ENCODE peak calls at places on chromosomes 12 and 14, in five cellular contexts. One of them, this sample, is unnamed.

GRCh38 chr12:129163861-129164260 is 310.6 kb downstream of the GLT1D1 start:
- DNase-seq in NCI-H2107: no peak
- DNase-seq in LoVo: no peak
- DNase-seq in astrocyte of the spinal cord: no peak
- DNase-seq in activated T-helper 1 cell treated with anti-CD3 and anti-CD28 coated beads, Interleukin-12 subunit alpha, Interleukin-12 subunit beta, Interleukin-2, Interleukin-4 antibody, amounts not matched to agents 30 ng/mL and 10 ng/mL and 1 ng/mL, durations not matched to agents 14 hours and 24 hours and 36 hours: no peak
- DNase-seq in this sample: no peak

GRCh38 chr12:118635276-118635675 is 258.9 kb downstream of the SUDS3 start:
- DNase-seq in NCI-H2107: no peak
- DNase-seq in activated T-helper 1 cell treated with anti-CD3 and anti-CD28 coated beads, Interleukin-12 subunit alpha, Interleukin-12 subunit beta, Interleukin-2, Interleukin-4 antibody, amounts not matched to agents 30 ng/mL and 10 ng/mL and 1 ng/mL, durations not matched to agents 14 hours and 24 hours and 36 hours: no peak
- DNase-seq in astrocyte of the spinal cord: no peak
- DNase-seq in LoVo: no peak
- DNase-seq in this sample: no peak

GRCh38 chr14:102826751-102827675 is 49.8 kb downstream of the TRAF3 start:
- DNase-seq in LoVo: no peak
- DNase-seq in activated T-helper 1 cell treated with anti-CD3 and anti-CD28 coated beads, Interleukin-12 subunit alpha, Interleukin-12 subunit beta, Interleukin-2, Interleukin-4 antibody, amounts not matched to agents 30 ng/mL and 10 ng/mL and 1 ng/mL, durations not matched to agents 14 hours and 24 hours and 36 hours: no peak
- DNase-seq in astrocyte of the spinal cord: no peak
- DNase-seq in NCI-H2107: no peak
- DNase-seq in this sample: no peak

GRCh38 chr14:89399594-89400068 is 17.4 kb downstream of the FOXN3 start:
- DNase-seq in NCI-H2107: no peak
- DNase-seq in activated T-helper 1 cell treated with anti-CD3 and anti-CD28 coated beads, Interleukin-12 subunit alpha, Interleukin-12 subunit beta, Interleukin-2, Interleukin-4 antibody, amounts not matched to agents 30 ng/mL and 10 ng/mL and 1 ng/mL, durations not matched to agents 14 hours and 24 hours and 36 hours: no peak
- DNase-seq in astrocyte of the spinal cord: peak
- DNase-seq in LoVo: no peak
- DNase-seq in this sample: no peak

GRCh38 chr14:59565112-59565511 is 11.5 kb downstream of the CCDC175 start:
- DNase-seq in astrocyte of the spinal cord: no peak
- DNase-seq in activated T-helper 1 cell treated with anti-CD3 and anti-CD28 coated beads, Interleukin-12 subunit alpha, Interleukin-12 subunit beta, Interleukin-2, Interleukin-4 antibody, amounts not matched to agents 30 ng/mL and 10 ng/mL and 1 ng/mL, durations not matched to agents 14 hours and 24 hours and 36 hours: no peak
- DNase-seq in NCI-H2107: no peak
- DNase-seq in LoVo: peak
- DNase-seq in this sample: no peak

GRCh38 chr12:65300679-65301349 is 22.3 kb downstream of the MSRB3 start:
- DNase-seq in NCI-H2107: no peak
- DNase-seq in astrocyte of the spinal cord: no peak
- DNase-seq in LoVo: peak
- DNase-seq in activated T-helper 1 cell treated with anti-CD3 and anti-CD28 coated beads, Interleukin-12 subunit alpha, Interleukin-12 subunit beta, Interleukin-2, Interleukin-4 antibody, amounts not matched to agents 30 ng/mL and 10 ng/mL and 1 ng/mL, durations not matched to agents 14 hours and 24 hours and 36 hours: no peak
- DNase-seq in this sample: no peak

GRCh38 chr12:74980510-74980909 is 229.1 kb downstream of the KCNC2 start:
- DNase-seq in activated T-helper 1 cell treated with anti-CD3 and anti-CD28 coated beads, Interleukin-12 subunit alpha, Interleukin-12 subunit beta, Interleukin-2, Interleukin-4 antibody, amounts not matched to agents 30 ng/mL and 10 ng/mL and 1 ng/mL, durations not matched to agents 14 hours and 24 hours and 36 hours: no peak
- DNase-seq in LoVo: peak
- DNase-seq in astrocyte of the spinal cord: no peak
- DNase-seq in NCI-H2107: no peak
- DNase-seq in this sample: no peak

GRCh38 chr14:44897844-44898151 is 63.9 kb downstream of the KLHL28 start:
- DNase-seq in activated T-helper 1 cell treated with anti-CD3 and anti-CD28 coated beads, Interleukin-12 subunit alpha, Interleukin-12 subunit beta, Interleukin-2, Interleukin-4 antibody, amounts not matched to agents 30 ng/mL and 10 ng/mL and 1 ng/mL, durations not matched to agents 14 hours and 24 hours and 36 hours: no peak
- DNase-seq in NCI-H2107: no peak
- DNase-seq in astrocyte of the spinal cord: peak
- DNase-seq in LoVo: no peak
- DNase-seq in this sample: no peak

GRCh38 chr14:95876769-95877490 is at the start of gene TUNAR:
- DNase-seq in NCI-H2107: no peak
- DNase-seq in LoVo: no peak
- DNase-seq in astrocyte of the spinal cord: no peak
- DNase-seq in activated T-helper 1 cell treated with anti-CD3 and anti-CD28 coated beads, Interleukin-12 subunit alpha, Interleukin-12 subunit beta, Interleukin-2, Interleukin-4 antibody, amounts not matched to agents 30 ng/mL and 10 ng/mL and 1 ng/mL, durations not matched to agents 14 hours and 24 hours and 36 hours: no peak
- DNase-seq in this sample: no peak

GRCh38 chr12:106130474-106131113 is 8.2 kb downstream of the NUAK1 start:
- DNase-seq in NCI-H2107: no peak
- DNase-seq in LoVo: no peak
- DNase-seq in astrocyte of the spinal cord: no peak
- DNase-seq in activated T-helper 1 cell treated with anti-CD3 and anti-CD28 coated beads, Interleukin-12 subunit alpha, Interleukin-12 subunit beta, Interleukin-2, Interleukin-4 antibody, amounts not matched to agents 30 ng/mL and 10 ng/mL and 1 ng/mL, durations not matched to agents 14 hours and 24 hours and 36 hours: no peak
- DNase-seq in this sample: no peak

GRCh38 chr12:111638576-111638975 is 39.5 kb upstream of the ATXN2 start:
- DNase-seq in activated T-helper 1 cell treated with anti-CD3 and anti-CD28 coated beads, Interleukin-12 subunit alpha, Interleukin-12 subunit beta, Interleukin-2, Interleukin-4 antibody, amounts not matched to agents 30 ng/mL and 10 ng/mL and 1 ng/mL, durations not matched to agents 14 hours and 24 hours and 36 hours: no peak
- DNase-seq in LoVo: no peak
- DNase-seq in NCI-H2107: no peak
- DNase-seq in astrocyte of the spinal cord: peak
- DNase-seq in this sample: no peak

GRCh38 chr14:99427632-99428315 is 52.9 kb downstream of the SETD3 start:
- DNase-seq in NCI-H2107: no peak
- DNase-seq in LoVo: no peak
- DNase-seq in activated T-helper 1 cell treated with anti-CD3 and anti-CD28 coated beads, Interleukin-12 subunit alpha, Interleukin-12 subunit beta, Interleukin-2, Interleukin-4 antibody, amounts not matched to agents 30 ng/mL and 10 ng/mL and 1 ng/mL, durations not matched to agents 14 hours and 24 hours and 36 hours: no peak
- DNase-seq in astrocyte of the spinal cord: peak
- DNase-seq in this sample: no peak

GRCh38 chr14:68563256-68564131 is 229.4 kb downstream of the ZFP36L1 start:
- DNase-seq in LoVo: no peak
- DNase-seq in astrocyte of the spinal cord: no peak
- DNase-seq in activated T-helper 1 cell treated with anti-CD3 and anti-CD28 coated beads, Interleukin-12 subunit alpha, Interleukin-12 subunit beta, Interleukin-2, Interleukin-4 antibody, amounts not matched to agents 30 ng/mL and 10 ng/mL and 1 ng/mL, durations not matched to agents 14 hours and 24 hours and 36 hours: no peak
- DNase-seq in NCI-H2107: no peak
- DNase-seq in this sample: no peak

GRCh38 chr12:66776974-66777373 is 98.1 kb upstream of the GRIP1 start:
- DNase-seq in activated T-helper 1 cell treated with anti-CD3 and anti-CD28 coated beads, Interleukin-12 subunit alpha, Interleukin-12 subunit beta, Interleukin-2, Interleukin-4 antibody, amounts not matched to agents 30 ng/mL and 10 ng/mL and 1 ng/mL, durations not matched to agents 14 hours and 24 hours and 36 hours: peak
- DNase-seq in NCI-H2107: no peak
- DNase-seq in astrocyte of the spinal cord: no peak
- DNase-seq in LoVo: no peak
- DNase-seq in this sample: no peak

GRCh38 chr14:95184413-95184790 is 27.1 kb upstream of the DICER1 start:
- DNase-seq in LoVo: no peak
- DNase-seq in NCI-H2107: no peak
- DNase-seq in astrocyte of the spinal cord: no peak
- DNase-seq in activated T-helper 1 cell treated with anti-CD3 and anti-CD28 coated beads, Interleukin-12 subunit alpha, Interleukin-12 subunit beta, Interleukin-2, Interleukin-4 antibody, amounts not matched to agents 30 ng/mL and 10 ng/mL and 1 ng/mL, durations not matched to agents 14 hours and 24 hours and 36 hours: no peak
- DNase-seq in this sample: no peak

GRCh38 chr12:45184145-45184958 is 31.5 kb upstream of the ANO6 start:
- DNase-seq in NCI-H2107: no peak
- DNase-seq in LoVo: no peak
- DNase-seq in astrocyte of the spinal cord: no peak
- DNase-seq in activated T-helper 1 cell treated with anti-CD3 and anti-CD28 coated beads, Interleukin-12 subunit alpha, Interleukin-12 subunit beta, Interleukin-2, Interleukin-4 antibody, amounts not matched to agents 30 ng/mL and 10 ng/mL and 1 ng/mL, durations not matched to agents 14 hours and 24 hours and 36 hours: no peak
- DNase-seq in this sample: no peak

GRCh38 chr12:121961195-121961879 is 42.9 kb downstream of the CFAP251 start:
- DNase-seq in activated T-helper 1 cell treated with anti-CD3 and anti-CD28 coated beads, Interleukin-12 subunit alpha, Interleukin-12 subunit beta, Interleukin-2, Interleukin-4 antibody, amounts not matched to agents 30 ng/mL and 10 ng/mL and 1 ng/mL, durations not matched to agents 14 hours and 24 hours and 36 hours: no peak
- DNase-seq in LoVo: no peak
- DNase-seq in astrocyte of the spinal cord: no peak
- DNase-seq in NCI-H2107: no peak
- DNase-seq in this sample: no peak

GRCh38 chr12:30905483-30906009 is 21.0 kb upstream of the TSPAN11 start:
- DNase-seq in NCI-H2107: no peak
- DNase-seq in LoVo: no peak
- DNase-seq in activated T-helper 1 cell treated with anti-CD3 and anti-CD28 coated beads, Interleukin-12 subunit alpha, Interleukin-12 subunit beta, Interleukin-2, Interleukin-4 antibody, amounts not matched to agents 30 ng/mL and 10 ng/mL and 1 ng/mL, durations not matched to agents 14 hours and 24 hours and 36 hours: no peak
- DNase-seq in astrocyte of the spinal cord: peak
- DNase-seq in this sample: no peak

GRCh38 chr14:75190023-75190422 is 13.6 kb upstream of the TMED10 start:
- DNase-seq in LoVo: no peak
- DNase-seq in astrocyte of the spinal cord: no peak
- DNase-seq in NCI-H2107: no peak
- DNase-seq in activated T-helper 1 cell treated with anti-CD3 and anti-CD28 coated beads, Interleukin-12 subunit alpha, Interleukin-12 subunit beta, Interleukin-2, Interleukin-4 antibody, amounts not matched to agents 30 ng/mL and 10 ng/mL and 1 ng/mL, durations not matched to agents 14 hours and 24 hours and 36 hours: no peak
- DNase-seq in this sample: no peak

GRCh38 chr14:54440454-54440853 is 720 bp downstream of the CNIH1 start:
- DNase-seq in LoVo: no peak
- DNase-seq in astrocyte of the spinal cord: peak
- DNase-seq in activated T-helper 1 cell treated with anti-CD3 and anti-CD28 coated beads, Interleukin-12 subunit alpha, Interleukin-12 subunit beta, Interleukin-2, Interleukin-4 antibody, amounts not matched to agents 30 ng/mL and 10 ng/mL and 1 ng/mL, durations not matched to agents 14 hours and 24 hours and 36 hours: no peak
- DNase-seq in NCI-H2107: no peak
- DNase-seq in this sample: no peak

GRCh38 chr14:71358209-71358931 is 451.1 kb downstream of the PCNX1 start:
- DNase-seq in NCI-H2107: no peak
- DNase-seq in activated T-helper 1 cell treated with anti-CD3 and anti-CD28 coated beads, Interleukin-12 subunit alpha, Interleukin-12 subunit beta, Interleukin-2, Interleukin-4 antibody, amounts not matched to agents 30 ng/mL and 10 ng/mL and 1 ng/mL, durations not matched to agents 14 hours and 24 hours and 36 hours: no peak
- DNase-seq in LoVo: no peak
- DNase-seq in astrocyte of the spinal cord: no peak
- DNase-seq in this sample: no peak

GRCh38 chr14:90797451-90797850 is 18.8 kb downstream of the TTC7B start:
- DNase-seq in activated T-helper 1 cell treated with anti-CD3 and anti-CD28 coated beads, Interleukin-12 subunit alpha, Interleukin-12 subunit beta, Interleukin-2, Interleukin-4 antibody, amounts not matched to agents 30 ng/mL and 10 ng/mL and 1 ng/mL, durations not matched to agents 14 hours and 24 hours and 36 hours: no peak
- DNase-seq in astrocyte of the spinal cord: no peak
- DNase-seq in NCI-H2107: no peak
- DNase-seq in LoVo: no peak
- DNase-seq in this sample: no peak

GRCh38 chr12:26809611-26810298 is 23.2 kb downstream of the ITPR2 start:
- DNase-seq in NCI-H2107: no peak
- DNase-seq in astrocyte of the spinal cord: no peak
- DNase-seq in LoVo: no peak
- DNase-seq in activated T-helper 1 cell treated with anti-CD3 and anti-CD28 coated beads, Interleukin-12 subunit alpha, Interleukin-12 subunit beta, Interleukin-2, Interleukin-4 antibody, amounts not matched to agents 30 ng/mL and 10 ng/mL and 1 ng/mL, durations not matched to agents 14 hours and 24 hours and 36 hours: no peak
- DNase-seq in this sample: no peak

GRCh38 chr14:34322940-34323418 is 139.1 kb downstream of the SPTSSA start:
- DNase-seq in NCI-H2107: peak
- DNase-seq in astrocyte of the spinal cord: peak
- DNase-seq in LoVo: peak
- DNase-seq in activated T-helper 1 cell treated with anti-CD3 and anti-CD28 coated beads, Interleukin-12 subunit alpha, Interleukin-12 subunit beta, Interleukin-2, Interleukin-4 antibody, amounts not matched to agents 30 ng/mL and 10 ng/mL and 1 ng/mL, durations not matched to agents 14 hours and 24 hours and 36 hours: peak
- DNase-seq in this sample: no peak

GRCh38 chr12:62862259-62862881 is 72.6 kb downstream of the PPM1H start:
- DNase-seq in activated T-helper 1 cell treated with anti-CD3 and anti-CD28 coated beads, Interleukin-12 subunit alpha, Interleukin-12 subunit beta, Interleukin-2, Interleukin-4 antibody, amounts not matched to agents 30 ng/mL and 10 ng/mL and 1 ng/mL, durations not matched to agents 14 hours and 24 hours and 36 hours: no peak
- DNase-seq in astrocyte of the spinal cord: peak
- DNase-seq in LoVo: peak
- DNase-seq in NCI-H2107: no peak
- DNase-seq in this sample: no peak

GRCh38 chr14:76953196-76953945 is 75.1 kb downstream of the IRF2BPL start:
- DNase-seq in NCI-H2107: peak
- DNase-seq in activated T-helper 1 cell treated with anti-CD3 and anti-CD28 coated beads, Interleukin-12 subunit alpha, Interleukin-12 subunit beta, Interleukin-2, Interleukin-4 antibody, amounts not matched to agents 30 ng/mL and 10 ng/mL and 1 ng/mL, durations not matched to agents 14 hours and 24 hours and 36 hours: peak
- DNase-seq in astrocyte of the spinal cord: peak
- DNase-seq in LoVo: peak
- DNase-seq in this sample: no peak

GRCh38 chr12:57456145-57456700 is 1.1 kb downstream of the INHBE start:
- DNase-seq in NCI-H2107: peak
- DNase-seq in activated T-helper 1 cell treated with anti-CD3 and anti-CD28 coated beads, Interleukin-12 subunit alpha, Interleukin-12 subunit beta, Interleukin-2, Interleukin-4 antibody, amounts not matched to agents 30 ng/mL and 10 ng/mL and 1 ng/mL, durations not matched to agents 14 hours and 24 hours and 36 hours: no peak
- DNase-seq in astrocyte of the spinal cord: peak
- DNase-seq in LoVo: peak
- DNase-seq in this sample: no peak

GRCh38 chr14:105398726-105399440 is 545 bp downstream of the TEX22 start:
- DNase-seq in activated T-helper 1 cell treated with anti-CD3 and anti-CD28 coated beads, Interleukin-12 subunit alpha, Interleukin-12 subunit beta, Interleukin-2, Interleukin-4 antibody, amounts not matched to agents 30 ng/mL and 10 ng/mL and 1 ng/mL, durations not matched to agents 14 hours and 24 hours and 36 hours: peak
- DNase-seq in NCI-H2107: no peak
- DNase-seq in astrocyte of the spinal cord: no peak
- DNase-seq in LoVo: no peak
- DNase-seq in this sample: no peak

GRCh38 chr14:91367173-91368171 is 50.1 kb downstream of the CCDC88C start:
- DNase-seq in astrocyte of the spinal cord: peak
- DNase-seq in LoVo: no peak
- DNase-seq in NCI-H2107: peak
- DNase-seq in activated T-helper 1 cell treated with anti-CD3 and anti-CD28 coated beads, Interleukin-12 subunit alpha, Interleukin-12 subunit beta, Interleukin-2, Interleukin-4 antibody, amounts not matched to agents 30 ng/mL and 10 ng/mL and 1 ng/mL, durations not matched to agents 14 hours and 24 hours and 36 hours: peak
- DNase-seq in this sample: no peak

GRCh38 chr12:101763246-101763931 is 24.1 kb upstream of the SYCP3 start:
- DNase-seq in NCI-H2107: no peak
- DNase-seq in activated T-helper 1 cell treated with anti-CD3 and anti-CD28 coated beads, Interleukin-12 subunit alpha, Interleukin-12 subunit beta, Interleukin-2, Interleukin-4 antibody, amounts not matched to agents 30 ng/mL and 10 ng/mL and 1 ng/mL, durations not matched to agents 14 hours and 24 hours and 36 hours: no peak
- DNase-seq in astrocyte of the spinal cord: no peak
- DNase-seq in LoVo: no peak
- DNase-seq in this sample: no peak

This sample was measured in cortex of kidney.